ENCODE peak calls at places on chromosomes 2 and 18, in four cellular contexts. C is thoracic aorta, K is lower lobe of right lung, L is GM23248. J is an unnamed sample.

GRCh38 chr2:156653670-156654069 is 217.5 kb downstream of the GPD2 start:
- DNase-seq in K (no peak), C (no peak), L (no peak), J (no peak)

GRCh38 chr2:207136872-207137271 is 28.9 kb downstream of the KLF7 start:
- DNase-seq in L (no peak), C (no peak), K (no peak), J (no peak)

GRCh38 chr2:138016703-138017102 is 52.4 kb downstream of the HNMT start:
- DNase-seq in K (no peak), C (no peak), L (no peak), J (no peak)

GRCh38 chr2:86764661-86765307 is 25.9 kb downstream of the CD8A start:
- DNase-seq in L (peak; percentile 58), C (no peak), K (no peak), J (no peak)

GRCh38 chr2:71451695-71452094 is 1.7 kb upstream of the DYSF start:
- DNase-seq in K (no peak), C (no peak), L (peak; percentile 18), J (no peak)

GRCh38 chr18:424071-424868 is 76.2 kb downstream of the COLEC12 start:
- DNase-seq in K (no peak), C (no peak), L (peak; percentile 58), J (no peak)

GRCh38 chr2:26772064-26773001 is 8.2 kb downstream of the SLC35F6 start:
- DNase-seq in K (peak; percentile 91), C (peak; percentile 70), L (peak; percentile 70), J (peak; percentile 44)

GRCh38 chr2:88600038-88600465 is 27.2 kb downstream of the EIF2AK3 start:
- DNase-seq in K (no peak), C (no peak), L (peak; percentile 94), J (peak; percentile 11)

GRCh38 chr2:29443627-29444026 is 328.4 kb downstream of the CLIP4 start:
- DNase-seq in L (peak; percentile 63), K (no peak), C (no peak), J (no peak)

GRCh38 chr2:169069341-169069740 is at the start of gene DHRS9:
- DNase-seq in C (no peak), K (peak; percentile 57), L (peak; percentile 74), J (no peak)

GRCh38 chr2:222978850-222979249 is 73.1 kb upstream of the KCNE4 start:
- DNase-seq in L (no peak), K (no peak), C (no peak), J (no peak)

GRCh38 chr2:229725716-229726346 is 11.5 kb upstream of the DNER start:
- DNase-seq in C (no peak), L (peak; percentile 81), K (no peak), J (no peak)

GRCh38 chr2:15279181-15279876 is 281.8 kb downstream of the NBAS start:
- DNase-seq in L (no peak), C (no peak), K (no peak), J (no peak)

GRCh38 chr2:197904446-197904845 is 100.1 kb downstream of the PLCL1 start:
- DNase-seq in C (no peak), K (no peak), L (no peak), J (no peak)

GRCh38 chr2:64551851-64552250 is 27.7 kb downstream of the AFTPH start:
- DNase-seq in K (no peak), C (no peak), L (no peak), J (no peak)

GRCh38 chr18:74534150-74534969 is at the start of gene CNDP1:
- DNase-seq in C (no peak), K (no peak), L (no peak), J (no peak)

GRCh38 chr2:219230201-219230540 is 565 bp downstream of the ANKZF1 start:
- DNase-seq in L (peak; percentile 79), K (peak; percentile 82), C (no peak), J (no peak)

GRCh38 chr2:59857109-59857508 is 696.3 kb downstream of the BCL11A start:
- DNase-seq in L (no peak), C (no peak), K (no peak), J (no peak)

GRCh38 chr2:42567806-42568429 is 514 bp upstream of the MTA3 start:
- DNase-seq in L (peak; percentile 25), K (peak; percentile 49), C (no peak), J (no peak)

GRCh38 chr18:10526211-10526949 is 553 bp downstream of the NAPG start:
- DNase-seq in C (no peak), K (peak; percentile 79), L (peak; percentile 81), J (peak; percentile 10)

GRCh38 chr2:112644155-112644932 is 1.4 kb upstream of the SLC20A1 start:
- DNase-seq in C (no peak), K (no peak), L (no peak), J (no peak)

GRCh38 chr2:8380026-8380425 is 301.8 kb upstream of the ID2 start:
- DNase-seq in K (no peak), L (no peak), C (no peak), J (no peak)

GRCh38 chr2:226207671-226208070 is 591.9 kb downstream of the IRS1 start:
- DNase-seq in K (no peak), L (no peak), C (no peak), J (no peak)

DNA sequence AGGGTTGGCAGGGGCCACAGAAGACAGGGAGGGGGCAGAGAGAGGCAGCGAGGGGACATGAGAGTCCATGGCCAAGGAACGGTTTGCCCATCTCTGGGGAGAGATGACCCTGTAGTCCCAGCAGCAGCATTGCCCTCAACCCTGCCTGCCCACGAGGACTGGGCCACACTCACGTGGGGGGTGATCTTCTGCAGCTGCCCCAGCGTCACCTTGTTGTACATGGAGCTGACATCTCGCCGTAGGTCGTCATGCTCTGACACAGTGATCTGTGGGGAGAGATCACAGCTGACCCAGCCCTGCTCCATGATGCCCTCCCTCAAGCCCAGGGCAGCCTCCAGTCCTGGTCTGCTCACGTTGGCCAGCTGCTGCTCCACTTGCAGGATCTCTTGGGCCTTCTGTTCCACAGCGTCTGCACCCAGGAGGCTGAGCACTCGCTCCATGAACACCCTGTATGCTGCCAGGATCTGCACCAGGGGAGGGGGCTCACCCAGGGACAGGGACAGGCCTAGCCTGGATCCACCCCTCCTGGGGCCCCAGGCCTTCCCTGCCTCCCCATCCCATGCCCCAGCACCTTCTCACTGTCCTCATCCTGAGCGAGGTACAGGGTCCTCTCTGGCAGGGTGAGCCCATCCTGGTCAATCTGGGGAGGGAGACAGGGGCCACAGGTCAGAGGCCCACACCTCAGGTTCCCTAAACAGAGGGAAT is 2.9 kb downstream of the ECEL1 start:
- DNase-seq in K (peak; percentile 20), C (no peak), L (no peak), J (no peak)
- H3K27me3 ChIP-seq in K (peaks cover 74% of the 10 kb centered on the region), C (peaks cover 3% of the 10 kb centered on the region), L (peaks cover 37% of the 10 kb centered on the region), J (peaks cover 28% of the 10 kb centered on the region)

DNA sequence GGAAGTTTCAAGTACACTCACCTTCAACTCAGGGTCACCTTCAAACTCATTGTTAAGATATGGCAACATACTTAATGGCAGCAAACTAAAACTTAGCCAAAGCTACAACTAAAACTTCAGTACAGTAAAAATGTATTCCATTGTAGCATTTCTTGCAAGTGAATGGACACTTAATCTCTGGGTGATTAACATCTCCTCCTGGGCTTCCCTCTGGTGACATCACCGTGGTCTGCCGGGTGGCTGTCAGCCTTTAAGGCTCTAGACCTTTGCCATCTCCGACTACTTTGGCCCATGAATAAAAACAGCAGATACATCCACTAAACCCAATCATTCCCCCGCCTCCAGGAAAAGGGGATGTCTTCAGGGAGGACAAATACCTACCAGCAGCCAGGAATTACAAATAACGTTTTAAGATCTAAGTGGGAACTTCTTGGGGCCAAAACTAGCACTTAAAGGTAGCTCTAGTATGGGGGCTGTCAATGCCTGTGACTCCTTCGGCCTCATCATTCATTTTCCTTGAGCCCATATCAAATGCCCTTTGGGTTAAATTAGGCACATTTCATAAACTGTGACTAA is 1.2 kb downstream of the TFCP2L1 start:
- DNase-seq in K (no peak), C (no peak), L (peak; percentile 23), J (no peak)
- H3K4me3 ChIP-seq in K (peak overlapping the region; percentile 60), C (peak overlapping the region; percentile 60), L (no peak overlapping the region), J (peak overlapping the region; percentile 78)

DNA sequence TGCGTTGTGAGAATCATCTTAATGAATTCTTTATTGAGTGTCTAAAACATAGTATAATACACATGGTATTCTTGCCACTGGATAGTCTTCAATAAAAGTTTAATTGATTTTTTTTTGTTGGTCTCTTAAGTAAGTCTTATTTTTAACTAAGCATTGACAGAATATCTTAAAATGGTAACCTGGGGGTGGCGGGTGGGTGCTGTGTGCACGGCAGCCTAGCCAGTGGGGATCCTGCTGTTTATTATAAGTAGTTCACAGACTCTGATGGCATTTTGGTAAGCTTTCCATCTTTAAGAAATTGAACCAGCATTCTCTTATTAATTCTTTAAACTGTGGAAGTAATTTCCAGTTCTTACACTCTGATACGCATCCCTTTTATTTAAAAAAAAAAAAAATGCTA is 6.0 kb downstream of the SOX11 start:
- DNase-seq in C (no peak), L (no peak), K (no peak), J (no peak)
- H3K27me3 ChIP-seq in C (peaks cover 5% of the 10 kb centered on the region), L (peaks cover 28% of the 10 kb centered on the region), K (peaks cover 88% of the 10 kb centered on the region), J (peaks cover 13% of the 10 kb centered on the region)

DNA sequence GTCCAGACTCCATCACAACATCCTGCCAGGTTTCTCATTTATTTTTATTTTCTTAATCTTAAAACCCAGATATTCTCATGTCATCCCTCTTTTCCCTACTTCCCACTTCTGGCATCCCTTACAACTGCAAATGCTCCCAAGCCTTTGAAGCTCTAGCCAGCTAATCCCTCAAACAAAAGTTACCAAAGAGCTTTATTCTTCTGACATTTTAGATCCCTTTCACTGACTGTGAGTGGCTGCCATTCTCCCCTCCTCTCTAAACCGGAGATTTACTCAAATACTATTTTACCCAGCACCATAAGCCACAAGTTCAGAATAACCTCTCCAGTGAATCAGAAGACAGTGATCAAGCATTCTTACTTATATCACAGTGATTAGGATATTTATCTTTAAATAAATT is 569.0 kb upstream of the SYT4 start:
- DNase-seq in K (no peak), C (no peak), L (no peak), J (no peak)
- H3K4me3 ChIP-seq in K (no peak overlapping the region), C (no peak overlapping the region), L (no peak overlapping the region), J (no peak overlapping the region)

GRCh38 chr18:50055474-50055873 is 139.5 kb downstream of the MYO5B start:
- DNase-seq in L (no peak), K (no peak), C (no peak), J (no peak)
- H3K27me3 ChIP-seq in L (no peaks in the 10 kb centered on the region), K (no peaks in the 10 kb centered on the region), C (no peaks in the 10 kb centered on the region), J (no peaks in the 10 kb centered on the region)